ENCODE peak calls at places on chromosomes 11 and 22, in eight cellular contexts. P is effector memory CD8-positive, alpha-beta T cell; J is T1000; Z is progenitor cell of endocrine pancreas; L is NB4; O is activated T-helper 1 cell treated with Interleukin-2 at 50 U/mL for 16 hours; N is spleen; Q is dermis blood vessel endothelial cell. X is an unnamed sample.

GRCh38 chr11:130631119-130631518 is 182.7 kb downstream of the ADAMTS15 start:
- DNase-seq in N (no peak), Z (no peak), O (no peak), Q (peak; percentile 32), J (peak; percentile 21), L (peak; percentile 79), P (no peak), X (peak; percentile 87)

GRCh38 chr11:92964471-92964870 is 5.0 kb upstream of the MTNR1B start:
- DNase-seq in N (no peak), Z (no peak), Q (no peak), J (no peak), L (no peak), P (no peak), O (no peak), X (no peak)

GRCh38 chr22:44676441-44677298 is 25.3 kb upstream of the PRR5 start:
- DNase-seq in O (no peak), L (peak; percentile 66), J (no peak), Z (no peak), P (no peak), Q (no peak), N (no peak), X (peak; percentile 6)

GRCh38 chr11:121555172-121555571 is 102.4 kb upstream of the SORL1-AS1 start:
- DNase-seq in Q (no peak), N (no peak), L (no peak), P (no peak), J (no peak), O (no peak), Z (no peak), X (no peak)

GRCh38 chr11:62451243-62451626 is 32.4 kb downstream of the SCGB1A1 start:
- DNase-seq in N (no peak), L (no peak), Z (no peak), P (no peak), O (no peak), Q (no peak), J (no peak), X (no peak)

GRCh38 chr22:32545801-32546200 is 71.2 kb downstream of the FBXO7 start:
- DNase-seq in N (peak; percentile 11), P (no peak), Q (no peak), Z (no peak), L (peak; percentile 61), O (no peak), J (no peak), X (no peak)

GRCh38 chr11:128664286-128664685 is 29.6 kb upstream of the FLI1 start:
- DNase-seq in Q (no peak), N (no peak), Z (no peak), L (no peak), P (no peak), J (no peak), O (no peak), X (no peak)

GRCh38 chr11:130102457-130103249 is 33.0 kb downstream of the APLP2 start:
- DNase-seq in O (no peak), N (no peak), Q (no peak), L (no peak), P (no peak), Z (no peak), J (no peak), X (no peak)

GRCh38 chr11:77322506-77322905 is 21.0 kb upstream of the GDPD4 start:
- DNase-seq in Z (no peak), J (no peak), L (no peak), P (no peak), O (no peak), Q (no peak), N (no peak), X (no peak)

GRCh38 chr11:70111269-70112016 is 33.3 kb downstream of the ANO1 start:
- DNase-seq in Q (no peak), Z (no peak), L (peak; percentile 78), P (no peak), O (no peak), J (peak; percentile 62), N (no peak), X (peak; percentile 97)

GRCh38 chr22:49693416-49693815 is 134.3 kb downstream of the BRD1 start:
- DNase-seq in N (no peak), J (no peak), L (no peak), Z (no peak), P (no peak), Q (no peak), O (no peak), X (no peak)

GRCh38 chr11:36455658-36456111 is 54.4 kb downstream of the TRAF6 start:
- DNase-seq in Z (no peak), O (no peak), P (no peak), L (peak; percentile 90), Q (peak; percentile 18), N (no peak), J (peak; percentile 88), X (peak; percentile 98)

GRCh38 chr11:130916910-130917309 is 631 bp upstream of the SNX19 start:
- DNase-seq in Z (no peak), Q (no peak), L (no peak), N (peak; percentile 78), O (no peak), P (no peak), J (no peak), X (no peak)

GRCh38 chr11:66363805-66364535 is 7.6 kb downstream of the SLC29A2 start:
- DNase-seq in Z (peak; percentile 52), Q (peak; percentile 49), J (no peak), N (peak; percentile 82), L (peak; percentile 77), P (peak; percentile 62), O (peak; percentile 41), X (no peak)

GRCh38 chr11:686451-687243 is 8.4 kb downstream of the DEAF1 start:
- DNase-seq in Z (no peak), O (no peak), N (no peak), P (no peak), L (no peak), Q (no peak), J (no peak), X (no peak)

GRCh38 chr11:84384637-84385227 is 1098.6 kb upstream of the CCDC90B start:
- DNase-seq in Z (peak; percentile 22), J (peak; percentile 2), Q (peak; percentile 33), N (no peak), O (no peak), P (no peak), L (peak; percentile 56), X (peak; percentile 61)

GRCh38 chr11:106842134-106842533 is 176.1 kb downstream of the GUCY1A2 start:
- DNase-seq in N (no peak), O (no peak), J (no peak), Q (no peak), L (no peak), P (no peak), Z (no peak), X (no peak)

GRCh38 chr11:116773203-116774112 is 671 bp upstream of the BUD13 start:
- DNase-seq in O (no peak), J (peak; percentile 48), P (no peak), Q (no peak), N (no peak), Z (no peak), L (peak; percentile 83), X (no peak)

GRCh38 chr11:69899957-69900821 is 81.0 kb upstream of the FGF3 start:
- DNase-seq in P (no peak), N (peak; percentile 62), O (no peak), J (no peak), Z (no peak), Q (peak; percentile 75), L (no peak), X (peak; percentile 85)

GRCh38 chr11:75603791-75604736 is 42.0 kb downstream of the SERPINH1 start:
- DNase-seq in N (no peak), L (no peak), P (no peak), Z (no peak), Q (peak; percentile 84), O (no peak), J (no peak), X (peak; percentile 96)

GRCh38 chr11:75421035-75421602 is 11.9 kb downstream of the KLHL35 start:
- DNase-seq in Q (no peak), L (no peak), J (no peak), P (no peak), Z (no peak), O (no peak), N (peak; percentile 41), X (no peak)

GRCh38 chr11:2301631-2302272 is at the start of the genes C11orf21 and TSPAN32:
- DNase-seq in P (peak; percentile 54), Q (no peak), L (peak; percentile 99), N (peak; percentile 95), O (peak; percentile 45), Z (no peak), J (no peak), X (peak; percentile 88)

GRCh38 chr11:70159612-70160570 is 43.2 kb upstream of the FADD start:
- DNase-seq in L (no peak), J (peak; percentile 94), Q (peak; percentile 23), P (no peak), O (no peak), N (no peak), Z (no peak), X (peak; percentile 99)

GRCh38 chr22:41290262-41291221 is 4.6 kb upstream of the RANGAP1 start:
- DNase-seq in Z (no peak), N (no peak), Q (peak; percentile 78), P (no peak), O (no peak), J (peak; percentile 74), L (no peak), X (peak; percentile 81)

GRCh38 chr11:1935156-1936071 is 11.7 kb upstream of the MRPL23 start:
- DNase-seq in Z (peak; percentile 7), P (no peak), Q (no peak), N (peak; percentile 67), L (no peak), O (no peak), J (no peak), X (no peak)

GRCh38 chr11:76753950-76754349 is 29.2 kb upstream of the TSKU start:
- DNase-seq in Q (no peak), L (no peak), O (no peak), J (no peak), Z (no peak), P (no peak), N (no peak), X (no peak)

GRCh38 chr11:69333149-69333710 is 39.3 kb downstream of the MYEOV start:
- DNase-seq in O (no peak), Q (no peak), P (no peak), Z (no peak), L (no peak), J (no peak), N (no peak), X (no peak)

GRCh38 chr11:47248664-47249377 is at the start of gene ACP2:
- DNase-seq in N (peak; percentile 97), L (peak; percentile 92), P (peak; percentile 83), J (peak; percentile 70), O (peak; percentile 72), Q (peak; percentile 92), Z (peak; percentile 78), X (peak; percentile 84)

GRCh38 chr22:33426451-33426850 is 368.3 kb upstream of the SYN3 start:
- DNase-seq in Q (no peak), L (no peak), N (no peak), O (no peak), P (no peak), Z (no peak), J (no peak), X (no peak)

GRCh38 chr11:64759131-64759721 is 548 bp downstream of the PYGM start:
- DNase-seq in Z (no peak), P (no peak), N (no peak), O (no peak), J (no peak), L (no peak), Q (no peak), X (no peak)

GRCh38 chr11:33891714-33892327 is at the start of gene LMO2:
- DNase-seq in Q (no peak), Z (no peak), O (no peak), N (no peak), L (peak; percentile 94), P (no peak), J (no peak), X (no peak)

GRCh38 chr22:47610281-47610680 is 847.8 kb downstream of the TBC1D22A start:
- DNase-seq in N (peak; percentile 58), J (no peak), L (no peak), P (no peak), Q (no peak), O (no peak), Z (no peak), X (no peak)

GRCh38 chr11:83545494-83545893 is 259.3 kb upstream of the CCDC90B start:
- DNase-seq in O (no peak), J (no peak), P (no peak), N (no peak), L (no peak), Q (no peak), Z (no peak), X (no peak)

X was measured in A172.